ENCODE peak calls at places on chromosome 9, in seven cellular contexts. A is left ventricle myocardium inferior; Z is breast epithelium; R is naive thymus-derived CD4-positive, alpha-beta T cell; U is choroid plexus epithelial cell; W is endodermal cell; Q is fibroblast of lung. J is an unnamed sample.

GRCh38 chr9:126068534-126069230 is 257.9 kb upstream of the MVB12B start:
- DNase-seq in U (no peak), W (no peak), Z (no peak), R (no peak), A (no peak), Q (no peak), J (no peak)

GRCh38 chr9:16575142-16575877 is 295.2 kb downstream of the BNC2 start:
- DNase-seq in R (no peak), Q (no peak), W (peak; percentile 50), U (no peak), A (no peak), Z (no peak), J (no peak)

GRCh38 chr9:91746904-91747303 is 203.1 kb downstream of the ROR2 start:
- DNase-seq in R (no peak), Q (peak; percentile 85), U (peak; percentile 84), Z (no peak), W (no peak), A (no peak), J (no peak)

GRCh38 chr9:69797680-69798079 is 22.9 kb upstream of the CFAP95 start:
- DNase-seq in Z (no peak), W (no peak), R (no peak), A (no peak), U (no peak), Q (no peak), J (no peak)

GRCh38 chr9:124369236-124369797 is 45.9 kb downstream of the PSMB7 start:
- DNase-seq in A (no peak), R (no peak), W (peak; percentile 42), Q (no peak), Z (no peak), U (no peak), J (no peak)

GRCh38 chr9:9142001-9142400 is 1342.4 kb upstream of the DMAC1 start:
- DNase-seq in R (no peak), W (no peak), U (no peak), A (no peak), Q (no peak), Z (no peak), J (no peak)

GRCh38 chr9:84212224-84212623 is 128.3 kb downstream of the SLC28A3 start:
- DNase-seq in R (no peak), Z (no peak), U (no peak), W (no peak), A (no peak), Q (no peak), J (no peak)

GRCh38 chr9:135825435-135826187 is 81.7 kb downstream of the CAMSAP1 start:
- DNase-seq in R (no peak), Q (no peak), A (no peak), W (no peak), U (no peak), Z (no peak), J (no peak)

GRCh38 chr9:131027872-131028179 is 18.9 kb downstream of the LAMC3 start:
- DNase-seq in Q (no peak), R (no peak), U (no peak), Z (no peak), A (no peak), W (peak; percentile 40), J (no peak)

GRCh38 chr9:85742630-85742928 is 825 bp upstream of the AGTPBP1 start:
- DNase-seq in A (no peak), R (no peak), W (no peak), Q (peak; percentile 79), Z (no peak), U (peak; percentile 88), J (no peak)

GRCh38 chr9:8826281-8826680 is 1026.7 kb upstream of the DMAC1 start:
- DNase-seq in W (no peak), U (no peak), R (no peak), Z (no peak), Q (no peak), A (no peak), J (no peak)

GRCh38 chr9:76453785-76454184 is 5.2 kb upstream of the GCNT1 start:
- DNase-seq in U (peak; percentile 89), Q (peak; percentile 53), W (no peak), Z (no peak), A (no peak), R (no peak), J (no peak)

GRCh38 chr9:91465420-91465819 is 41.8 kb upstream of the NFIL3 start:
- DNase-seq in A (no peak), Q (peak; percentile 80), R (no peak), W (no peak), Z (no peak), U (no peak), J (no peak)

GRCh38 chr9:127862075-127863011 is 7.9 kb upstream of the ENG start:
- DNase-seq in W (no peak), Z (peak; percentile 55), R (peak; percentile 50), U (no peak), A (peak; percentile 86), Q (no peak), J (no peak)

GRCh38 chr9:2870340-2870739 is 26.4 kb upstream of the PUM3 start:
- DNase-seq in W (no peak), Q (no peak), U (no peak), Z (no peak), A (no peak), R (no peak), J (no peak)

DNA sequence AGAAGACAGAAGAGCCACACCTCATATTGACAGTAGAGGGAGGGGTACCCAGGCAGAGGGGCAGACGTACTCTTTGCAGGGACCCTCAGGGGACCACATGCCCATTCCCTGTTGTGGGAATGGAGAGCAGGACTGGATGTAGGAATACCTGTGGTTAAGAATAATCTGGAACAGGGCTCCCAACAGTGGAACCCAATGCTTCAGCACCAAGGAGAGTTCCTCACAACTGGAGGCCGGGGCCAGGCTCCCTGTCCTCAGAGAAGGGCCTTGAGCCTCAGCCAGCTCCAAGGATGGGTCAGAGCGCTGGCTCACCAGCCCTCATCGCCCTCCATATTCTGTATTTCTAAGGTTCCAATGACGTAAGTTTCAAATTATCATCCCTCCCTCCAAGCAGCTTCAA is 7.4 kb upstream of the SHC3 start:
- DNase-seq in R (no peak), Q (peak; percentile 16), U (peak; percentile 37), W (peak; percentile 90), Z (no peak), A (no peak), J (no peak)
- H3K4me3 ChIP-seq in R (no peak overlapping the region), Q (no peak overlapping the region), U (no peak overlapping the region), W (no peak overlapping the region), Z (no peak overlapping the region), A (no peak overlapping the region), J (no peak overlapping the region)

GRCh38 chr9:111000202-111000601 is 38.1 kb downstream of the LPAR1 start:
- DNase-seq in Q (no peak), W (no peak), U (no peak), R (no peak), Z (no peak), A (no peak), J (no peak)

GRCh38 chr9:110996436-110997224 is 41.6 kb downstream of the LPAR1 start:
- DNase-seq in Q (peak; percentile 72), A (no peak), W (no peak), U (peak; percentile 94), Z (peak; percentile 22), R (no peak), J (no peak)

GRCh38 chr9:111001471-111001870 is 36.8 kb downstream of the LPAR1 start:
- DNase-seq in R (no peak), A (no peak), W (no peak), Q (no peak), Z (no peak), U (no peak), J (no peak)

GRCh38 chr9:110997847-110998246 is 40.4 kb downstream of the LPAR1 start:
- DNase-seq in Z (no peak), A (no peak), W (no peak), Q (peak; percentile 35), U (no peak), R (no peak), J (no peak)

GRCh38 chr9:110999379-110999778 is 38.9 kb downstream of the LPAR1 start:
- DNase-seq in A (no peak), U (no peak), Z (no peak), W (no peak), R (no peak), Q (no peak), J (no peak)
- H3K4me3 ChIP-seq in A (no peak overlapping the region), U (no peak overlapping the region), Z (no peak overlapping the region), W (no peak overlapping the region), R (no peak overlapping the region), Q (no peak overlapping the region), J (no peak overlapping the region)

DNA sequence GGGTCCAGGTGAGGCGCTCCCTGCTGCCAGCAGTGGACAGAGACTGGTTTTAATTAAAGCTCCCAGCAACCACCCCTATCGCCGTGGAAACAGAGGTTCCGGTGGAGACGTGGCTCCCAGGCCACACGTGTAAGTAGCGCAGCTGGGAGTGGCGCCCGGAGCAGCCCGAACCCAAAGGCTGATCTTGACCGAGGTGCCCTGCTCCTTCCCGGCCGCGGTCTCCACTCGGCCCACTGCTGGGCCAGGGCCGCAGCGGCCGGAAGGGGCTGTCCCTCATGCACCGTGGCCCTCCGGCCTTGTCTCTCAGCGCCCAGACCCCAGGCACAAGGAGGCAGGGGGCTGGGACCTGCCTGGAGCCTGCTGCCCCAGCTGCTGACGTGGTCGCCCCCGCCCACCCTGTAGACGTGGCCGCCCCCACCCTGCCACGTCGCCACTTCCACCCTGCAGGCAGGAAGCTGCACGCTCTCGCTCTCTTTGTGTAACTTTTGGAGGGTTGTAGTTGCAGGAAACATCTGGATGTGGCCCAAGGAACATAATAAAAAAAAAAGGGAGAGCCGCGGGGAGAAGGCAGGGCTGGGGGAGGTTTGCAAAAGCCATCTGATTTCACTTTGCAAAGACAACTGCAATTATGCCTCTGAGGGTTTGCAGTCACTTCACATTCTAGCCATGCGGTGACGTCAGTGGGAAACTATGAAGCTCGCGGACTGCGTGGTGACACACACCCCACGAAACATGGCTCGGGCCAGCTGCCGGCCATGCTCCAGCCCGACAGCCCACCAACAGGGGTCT is 129.9 kb downstream of the RXRA start:
- DNase-seq in W (no peak), Q (peak; percentile 99), A (peak; percentile 87), U (peak; percentile 97), R (peak; percentile 82), Z (peak; percentile 84), J (peak; percentile 86)
- H3K4me3 ChIP-seq in W (no peak overlapping the region), Q (peak overlapping the region; percentile 28), A (peak overlapping the region; percentile 57), U (peak overlapping the region; percentile 36), R (peak overlapping the region; percentile 63), Z (peak overlapping the region; percentile 46), J (peak overlapping the region; percentile 18)

DNA sequence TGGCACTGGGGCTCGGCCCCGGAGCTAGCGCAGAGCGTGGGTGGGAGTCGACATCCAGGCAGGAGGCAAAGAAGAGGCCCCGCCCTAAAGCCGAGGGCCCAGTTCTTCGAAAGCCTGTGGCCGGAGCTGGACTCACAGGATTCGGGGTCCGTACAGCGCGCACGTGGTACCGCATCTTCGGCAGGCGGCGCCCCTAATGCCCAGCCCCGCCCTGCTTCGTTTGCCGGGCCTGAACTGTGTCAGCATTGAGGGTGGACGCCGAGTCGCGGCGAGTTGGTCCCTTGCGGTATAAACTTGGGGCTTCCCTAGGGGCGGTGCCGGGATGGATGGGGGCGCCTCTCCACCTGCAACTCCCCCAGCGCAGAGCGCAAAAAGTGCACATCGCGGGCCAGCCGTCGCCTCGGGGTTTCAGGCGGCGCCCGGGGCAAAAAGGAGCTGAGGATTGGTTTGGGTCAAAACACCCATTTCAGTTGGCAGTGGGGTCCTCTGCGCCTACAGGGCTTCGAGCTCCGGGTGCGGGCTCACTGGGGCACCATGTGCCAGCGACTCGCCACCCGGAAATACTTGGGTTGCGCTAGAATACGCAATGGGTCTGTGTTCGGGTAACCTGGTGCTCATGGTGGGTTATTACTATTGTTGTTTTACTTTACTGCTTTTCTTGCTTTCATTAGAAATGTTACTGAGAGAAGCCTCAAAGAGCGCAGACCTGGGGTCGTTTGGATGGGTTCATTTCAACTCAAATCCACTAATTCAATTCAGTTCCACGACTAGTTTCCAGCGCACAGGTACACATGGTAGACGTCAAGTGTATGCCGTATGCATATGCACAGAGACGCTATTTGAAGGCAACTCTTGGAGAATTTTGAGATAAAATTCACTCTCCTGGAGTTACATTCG is 3.9 kb upstream of the PAX5 start:
- DNase-seq in Z (no peak), Q (peak; percentile 5), W (peak; percentile 84), A (no peak), R (no peak), U (no peak), J (no peak)
- H3K4me3 ChIP-seq in Z (peak overlapping the region; percentile 54), Q (peak overlapping the region; percentile 47), W (peak overlapping the region; percentile 85), A (peak overlapping the region; percentile 68), R (peak overlapping the region; percentile 49), U (no peak overlapping the region), J (no peak overlapping the region)

J was measured in Jurkat, Clone E6-1.